ENCODE peak calls at places on chromosomes 4 and X, in eight cellular contexts. F, B, R, V, G, X, K and S are unnamed samples. For H3K27me3, the result is how much of the 10 kb centered on the place peaks cover.

GRCh38 chr4:54277691-54278090 is 48.6 kb downstream of the PDGFRA start:
- DNase-seq in X (no peak), F (no peak), B (no peak), V (no peak), R (peak), G (no peak), K (no peak), S (no peak)

GRCh38 chrX:134186362-134187121 is 50.4 kb upstream of the CCDC160 start:
- DNase-seq in G (peak), B (peak), F (no peak), K (peak), V (peak), X (no peak), R (no peak), S (peak)

GRCh38 chrX:136714626-136715599 is 65.8 kb downstream of the ARHGEF6 start:
- DNase-seq in G (no peak), K (no peak), V (no peak), B (peak), R (no peak), X (no peak), F (no peak), S (no peak)

GRCh38 chrX:39900788-39901170 is 197.0 kb downstream of the BCOR start:
- DNase-seq in K (peak), R (no peak), X (no peak), F (no peak), B (no peak), V (no peak), G (no peak), S (no peak)

GRCh38 chr4:17309567-17310268 is 202.2 kb downstream of the QDPR start:
- DNase-seq in R (peak), F (no peak), G (no peak), V (no peak), K (no peak), B (peak), X (no peak), S (no peak)

GRCh38 chr4:108155373-108155772 is 13.4 kb downstream of the LEF1 start:
- DNase-seq in G (no peak), K (no peak), B (no peak), X (no peak), V (no peak), R (peak), F (no peak), S (no peak)

GRCh38 chrX:119871245-119871598 is 311 bp downstream of the RNF113A start:
- DNase-seq in R (no peak), G (no peak), X (no peak), V (peak), K (no peak), B (no peak), F (no peak), S (peak)

GRCh38 chrX:73401591-73402266 is 45.1 kb upstream of the CDX4 start:
- DNase-seq in B (no peak), F (no peak), G (no peak), V (no peak), X (no peak), K (no peak), R (no peak), S (no peak)

GRCh38 chrX:13288671-13289070 is 31.2 kb downstream of the ATXN3L start:
- DNase-seq in F (no peak), R (no peak), B (no peak), V (no peak), K (no peak), G (no peak), X (no peak), S (no peak)

GRCh38 chr4:133390198-133390855 is 241.2 kb downstream of the PCDH10 start:
- DNase-seq in B (no peak), R (no peak), X (no peak), K (no peak), F (no peak), G (no peak), V (no peak), S (no peak)

GRCh38 chr4:128354205-128354821 is 66.7 kb upstream of the PGRMC2 start:
- DNase-seq in G (peak), R (peak), X (peak), V (no peak), K (no peak), B (no peak), F (no peak), S (no peak)

DNA sequence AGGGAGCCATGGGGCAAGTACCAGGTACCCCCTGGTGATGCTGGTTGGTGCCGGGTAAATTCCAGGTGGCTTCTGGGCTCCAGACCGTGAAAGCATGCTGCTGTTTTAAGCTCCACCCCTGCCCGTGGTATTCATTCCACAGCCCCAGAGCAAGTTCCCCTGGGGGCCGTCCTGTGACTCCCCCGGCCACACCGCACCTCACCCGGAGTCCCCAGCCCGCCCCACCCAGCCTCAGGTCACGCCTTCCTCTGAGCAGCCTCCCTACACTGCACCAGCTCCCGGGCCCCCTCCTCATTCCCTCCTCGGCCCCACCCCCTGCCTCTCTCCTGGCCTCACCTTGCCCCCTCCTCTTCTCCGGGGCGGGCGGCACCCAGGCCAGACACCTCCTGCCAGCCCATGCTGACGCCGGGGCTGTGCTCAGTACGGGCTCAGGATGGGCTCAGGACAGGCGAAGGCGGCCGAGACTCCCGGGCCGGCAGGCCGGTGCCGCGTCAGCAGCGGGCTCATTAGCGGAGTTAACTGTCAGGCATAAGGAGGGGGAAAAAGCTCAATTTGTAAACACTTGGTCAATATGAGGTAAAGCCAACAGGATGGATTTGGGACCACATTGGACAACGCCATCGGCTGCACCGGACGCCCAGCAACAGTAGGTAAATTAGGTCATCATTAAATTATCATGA is 127.4 kb downstream of the FAM53A start:
- DNase-seq in V (no peak), R (no peak), G (no peak), K (no peak), F (no peak), B (no peak), X (no peak), S (no peak)
- H3K27me3 ChIP-seq in V (under half), R (under half), G (half or more), K (under half), F (under half), B (under half), X (under half), S (under half)

GRCh38 chr4:163137581-163137980 is 29.1 kb downstream of the NAF1 start:
- DNase-seq in X (no peak), G (no peak), F (no peak), V (no peak), R (peak), K (no peak), B (no peak), S (no peak)
- H3K4me3 ChIP-seq in X (no peak), G (no peak), F (no peak), V (no peak), R (no peak), K (no peak), B (no peak), S (no peak)

GRCh38 chr4:51906167-51906647 is 63.3 kb downstream of the DCUN1D4 start:
- DNase-seq in V (no peak), K (no peak), B (no peak), G (no peak), F (no peak), X (no peak), R (peak), S (no peak)

GRCh38 chr4:51907001-51907669 is 64.2 kb downstream of the DCUN1D4 start:
- DNase-seq in B (no peak), R (no peak), V (no peak), K (no peak), X (no peak), G (no peak), F (no peak), S (no peak)

GRCh38 chr4:51895816-51896408 is 53.0 kb downstream of the DCUN1D4 start:
- DNase-seq in B (peak), V (peak), R (peak), G (peak), F (no peak), X (no peak), K (peak), S (peak)

GRCh38 chr4:51901363-51901762 is 58.4 kb downstream of the DCUN1D4 start:
- DNase-seq in F (no peak), R (no peak), B (no peak), G (no peak), K (no peak), V (no peak), X (no peak), S (no peak)
- H3K27me3 ChIP-seq in F (under half), R (under half), B (under half), G (under half), K (under half), V (under half), X (under half), S (under half)

GRCh38 chr4:147009875-147010274 is 64.2 kb upstream of the TTC29 start:
- DNase-seq in X (no peak), G (no peak), V (no peak), B (no peak), K (no peak), R (no peak), F (no peak), S (no peak)
- H3K4me3 ChIP-seq in X (no peak), G (no peak), V (no peak), B (no peak), K (no peak), R (no peak), F (no peak), S (no peak)

GRCh38 chrX:107968623-107969022 is 13.5 kb downstream of the TEX13B start:
- DNase-seq in F (no peak), X (no peak), R (no peak), B (no peak), V (no peak), K (no peak), G (no peak), S (no peak)
- H3K27me3 ChIP-seq in F (under half), X (under half), R (under half), B (under half), V (under half), K (under half), G (under half), S (under half)

DNA sequence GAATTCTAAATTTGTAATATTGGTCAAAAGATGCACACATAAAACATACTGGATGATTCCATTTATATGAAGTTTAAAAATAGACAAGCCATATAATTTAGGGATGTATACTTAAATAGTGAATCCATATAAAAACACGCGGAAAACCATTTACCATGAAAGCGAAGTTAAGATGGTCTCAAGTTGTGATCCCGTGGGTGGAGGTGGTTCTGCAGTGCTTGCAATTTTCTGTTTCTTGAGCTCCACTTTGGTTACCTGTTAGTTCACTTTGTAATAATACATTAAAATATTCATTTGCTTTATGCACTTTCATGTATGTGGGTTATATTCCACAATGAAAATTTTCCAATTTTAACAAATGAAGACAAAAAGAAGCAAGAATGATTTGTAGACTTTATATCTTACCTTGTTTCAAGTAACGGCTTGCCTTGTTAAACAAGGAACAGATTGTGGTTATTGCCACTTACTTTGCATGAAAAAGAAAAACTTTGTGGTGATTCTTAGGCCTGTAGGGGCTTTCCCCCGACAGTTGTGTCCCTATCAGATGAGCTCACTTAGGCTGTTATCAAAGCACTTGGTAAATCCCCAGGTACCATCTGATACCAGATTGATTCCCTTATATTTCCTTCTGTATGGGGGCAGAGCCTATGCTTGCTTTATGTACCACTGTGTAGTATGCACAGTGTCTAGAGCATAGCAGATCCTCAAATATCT is 12.2 kb downstream of the UCP1 start:
- DNase-seq in G (no peak), B (peak), K (no peak), F (no peak), V (no peak), R (no peak), X (no peak), S (no peak)
- H3K4me3 ChIP-seq in G (no peak), B (peak), K (no peak), F (no peak), V (no peak), R (no peak), X (no peak), S (no peak)

DNA sequence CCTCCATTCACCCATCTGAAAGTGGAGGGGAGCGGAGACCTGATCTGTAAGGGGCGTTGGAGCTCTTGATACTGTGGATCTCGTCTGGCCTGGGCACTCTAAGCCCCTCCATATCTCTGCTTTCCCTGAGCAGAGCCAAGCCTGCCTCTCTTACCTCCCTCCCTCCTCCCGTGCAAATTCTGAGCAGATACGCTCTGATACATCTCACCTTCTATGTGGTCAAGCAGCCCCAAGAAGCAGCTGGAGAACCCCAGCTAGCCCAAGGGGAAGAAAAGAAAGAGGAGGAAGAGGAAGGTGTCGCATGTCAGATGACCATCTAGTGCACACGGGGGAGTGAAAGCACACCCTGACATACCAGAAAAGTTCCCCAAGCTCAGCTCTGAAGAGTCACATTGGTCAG is 1.9 kb upstream of the DGAT2L6 start:
- DNase-seq in X (no peak), B (no peak), G (no peak), F (no peak), V (no peak), K (no peak), R (no peak), S (no peak)
- H3K27me3 ChIP-seq in X (under half), B (under half), G (under half), F (under half), V (under half), K (under half), R (under half), S (under half)